ENCODE peak calls at places on chromosomes 2 and 18, in nine cellular contexts. One of them, this sample, is unnamed. For H3K4me1, the result is how much of the 10 kb centered on the place peaks cover.

GRCh38 chr2:240217431-240218301 is 77.2 kb upstream of the OTOS start:
- DNase-seq in pancreas: peak
- DNase-seq in ovary: no peak
- DNase-seq in Peyer's patch: peak
- DNase-seq in neural progenitor cell: no peak
- DNase-seq in right cardiac atrium: no peak
- DNase-seq in naive thymus-derived CD4-positive, alpha-beta T cell: no peak
- DNase-seq in psoas muscle: no peak
- DNase-seq in right lobe of liver: no peak
- DNase-seq in this sample: no peak

GRCh38 chr2:184646177-184646576 is 47.8 kb downstream of the ZNF804A start:
- DNase-seq in pancreas: no peak
- DNase-seq in ovary: no peak
- DNase-seq in Peyer's patch: no peak
- DNase-seq in neural progenitor cell: peak
- DNase-seq in right cardiac atrium: no peak
- DNase-seq in naive thymus-derived CD4-positive, alpha-beta T cell: no peak
- DNase-seq in psoas muscle: no peak
- DNase-seq in right lobe of liver: no peak
- DNase-seq in this sample: no peak

GRCh38 chr18:28062446-28062845 is 114.5 kb downstream of the CDH2 start:
- DNase-seq in pancreas: no peak
- DNase-seq in ovary: no peak
- DNase-seq in Peyer's patch: no peak
- DNase-seq in neural progenitor cell: no peak
- DNase-seq in right cardiac atrium: no peak
- DNase-seq in naive thymus-derived CD4-positive, alpha-beta T cell: no peak
- DNase-seq in psoas muscle: no peak
- DNase-seq in right lobe of liver: no peak
- DNase-seq in this sample: no peak

GRCh38 chr2:3728104-3729054 is 25.0 kb downstream of the DCDC2C start:
- DNase-seq in pancreas: no peak
- DNase-seq in ovary: no peak
- DNase-seq in Peyer's patch: no peak
- DNase-seq in neural progenitor cell: peak
- DNase-seq in right cardiac atrium: peak
- DNase-seq in naive thymus-derived CD4-positive, alpha-beta T cell: peak
- DNase-seq in psoas muscle: no peak
- DNase-seq in right lobe of liver: no peak
- DNase-seq in this sample: no peak

GRCh38 chr2:27085670-27086089 is 892 bp upstream of the KHK start:
- DNase-seq in pancreas: peak
- DNase-seq in ovary: peak
- DNase-seq in Peyer's patch: peak
- DNase-seq in neural progenitor cell: peak
- DNase-seq in right cardiac atrium: peak
- DNase-seq in naive thymus-derived CD4-positive, alpha-beta T cell: peak
- DNase-seq in psoas muscle: peak
- DNase-seq in right lobe of liver: peak
- DNase-seq in this sample: peak

GRCh38 chr2:162838141-162838500 is 446 bp downstream of the KCNH7 start:
- DNase-seq in pancreas: no peak
- DNase-seq in ovary: no peak
- DNase-seq in Peyer's patch: no peak
- DNase-seq in neural progenitor cell: no peak
- DNase-seq in right cardiac atrium: no peak
- DNase-seq in naive thymus-derived CD4-positive, alpha-beta T cell: no peak
- DNase-seq in psoas muscle: no peak
- DNase-seq in right lobe of liver: no peak
- DNase-seq in this sample: peak

GRCh38 chr2:145601306-145601925 is 1081.5 kb upstream of the ZEB2 start:
- DNase-seq in pancreas: no peak
- DNase-seq in ovary: no peak
- DNase-seq in Peyer's patch: no peak
- DNase-seq in neural progenitor cell: no peak
- DNase-seq in right cardiac atrium: no peak
- DNase-seq in naive thymus-derived CD4-positive, alpha-beta T cell: no peak
- DNase-seq in psoas muscle: no peak
- DNase-seq in right lobe of liver: no peak
- DNase-seq in this sample: no peak

GRCh38 chr2:239600650-239601049 is 199.8 kb upstream of the HDAC4 start:
- DNase-seq in pancreas: peak
- DNase-seq in ovary: no peak
- DNase-seq in Peyer's patch: peak
- DNase-seq in neural progenitor cell: no peak
- DNase-seq in right cardiac atrium: no peak
- DNase-seq in naive thymus-derived CD4-positive, alpha-beta T cell: no peak
- DNase-seq in psoas muscle: no peak
- DNase-seq in right lobe of liver: no peak
- DNase-seq in this sample: peak

GRCh38 chr2:74560591-74560990 is 6.1 kb downstream of the DOK1 start:
- DNase-seq in pancreas: no peak
- DNase-seq in ovary: no peak
- DNase-seq in Peyer's patch: no peak
- DNase-seq in neural progenitor cell: no peak
- DNase-seq in right cardiac atrium: no peak
- DNase-seq in naive thymus-derived CD4-positive, alpha-beta T cell: no peak
- DNase-seq in psoas muscle: no peak
- DNase-seq in right lobe of liver: no peak
- DNase-seq in this sample: no peak

GRCh38 chr2:10285578-10286198 is 17.0 kb upstream of the HPCAL1 start:
- DNase-seq in pancreas: peak
- DNase-seq in ovary: no peak
- DNase-seq in Peyer's patch: no peak
- DNase-seq in neural progenitor cell: no peak
- DNase-seq in right cardiac atrium: peak
- DNase-seq in naive thymus-derived CD4-positive, alpha-beta T cell: no peak
- DNase-seq in psoas muscle: peak
- DNase-seq in right lobe of liver: peak
- DNase-seq in this sample: peak

GRCh38 chr2:229431331-229431954 is 160.4 kb upstream of the PID1 start:
- DNase-seq in pancreas: no peak
- DNase-seq in ovary: no peak
- DNase-seq in Peyer's patch: no peak
- DNase-seq in neural progenitor cell: peak
- DNase-seq in right cardiac atrium: no peak
- DNase-seq in naive thymus-derived CD4-positive, alpha-beta T cell: no peak
- DNase-seq in psoas muscle: no peak
- DNase-seq in right lobe of liver: no peak
- DNase-seq in this sample: no peak

GRCh38 chr2:118641711-118642110 is 205.7 kb downstream of the EN1 start:
- DNase-seq in pancreas: no peak
- DNase-seq in ovary: no peak
- DNase-seq in Peyer's patch: no peak
- DNase-seq in neural progenitor cell: no peak
- DNase-seq in right cardiac atrium: no peak
- DNase-seq in naive thymus-derived CD4-positive, alpha-beta T cell: no peak
- DNase-seq in psoas muscle: no peak
- DNase-seq in right lobe of liver: no peak
- DNase-seq in this sample: no peak

GRCh38 chr2:226703501-226703900 is 96.1 kb downstream of the IRS1 start:
- DNase-seq in pancreas: no peak
- DNase-seq in ovary: no peak
- DNase-seq in Peyer's patch: no peak
- DNase-seq in neural progenitor cell: no peak
- DNase-seq in right cardiac atrium: no peak
- DNase-seq in naive thymus-derived CD4-positive, alpha-beta T cell: no peak
- DNase-seq in psoas muscle: no peak
- DNase-seq in right lobe of liver: no peak
- DNase-seq in this sample: no peak

GRCh38 chr2:135245055-135245454 is 193.0 kb downstream of the RAB3GAP1 start:
- DNase-seq in pancreas: no peak
- DNase-seq in ovary: no peak
- DNase-seq in Peyer's patch: no peak
- DNase-seq in neural progenitor cell: no peak
- DNase-seq in right cardiac atrium: no peak
- DNase-seq in naive thymus-derived CD4-positive, alpha-beta T cell: no peak
- DNase-seq in psoas muscle: no peak
- DNase-seq in right lobe of liver: no peak
- DNase-seq in this sample: no peak

GRCh38 chr2:86764661-86765307 is 25.9 kb downstream of the CD8A start:
- DNase-seq in pancreas: no peak
- DNase-seq in ovary: no peak
- DNase-seq in Peyer's patch: no peak
- DNase-seq in neural progenitor cell: peak
- DNase-seq in right cardiac atrium: no peak
- DNase-seq in naive thymus-derived CD4-positive, alpha-beta T cell: peak
- DNase-seq in psoas muscle: no peak
- DNase-seq in right lobe of liver: no peak
- DNase-seq in this sample: no peak

GRCh38 chr2:230925879-230926765 is 1.1 kb upstream of the GPR55 start:
- DNase-seq in pancreas: no peak
- DNase-seq in ovary: no peak
- DNase-seq in Peyer's patch: peak
- DNase-seq in neural progenitor cell: no peak
- DNase-seq in right cardiac atrium: peak
- DNase-seq in naive thymus-derived CD4-positive, alpha-beta T cell: no peak
- DNase-seq in psoas muscle: no peak
- DNase-seq in right lobe of liver: no peak
- DNase-seq in this sample: no peak
- H3K4me3 ChIP-seq in pancreas: no peak
- H3K4me3 ChIP-seq in ovary: no peak
- H3K4me3 ChIP-seq in Peyer's patch: no peak
- H3K4me3 ChIP-seq in neural progenitor cell: no peak
- H3K4me3 ChIP-seq in right cardiac atrium: no peak
- H3K4me3 ChIP-seq in naive thymus-derived CD4-positive, alpha-beta T cell: no peak
- H3K4me3 ChIP-seq in psoas muscle: no peak
- H3K4me3 ChIP-seq in right lobe of liver: no peak
- H3K4me3 ChIP-seq in this sample: no peak

GRCh38 chr2:71469403-71470398 is 16.3 kb downstream of the DYSF start:
- DNase-seq in pancreas: no peak
- DNase-seq in ovary: no peak
- DNase-seq in Peyer's patch: no peak
- DNase-seq in neural progenitor cell: no peak
- DNase-seq in right cardiac atrium: no peak
- DNase-seq in naive thymus-derived CD4-positive, alpha-beta T cell: no peak
- DNase-seq in psoas muscle: peak
- DNase-seq in right lobe of liver: no peak
- DNase-seq in this sample: no peak
- H3K4me1 ChIP-seq in pancreas: under half
- H3K4me1 ChIP-seq in ovary: under half
- H3K4me1 ChIP-seq in Peyer's patch: under half
- H3K4me1 ChIP-seq in neural progenitor cell: under half
- H3K4me1 ChIP-seq in right cardiac atrium: under half
- H3K4me1 ChIP-seq in naive thymus-derived CD4-positive, alpha-beta T cell: under half
- H3K4me1 ChIP-seq in psoas muscle: half or more
- H3K4me1 ChIP-seq in right lobe of liver: under half
- H3K4me1 ChIP-seq in this sample: under half

GRCh38 chr18:9854801-9855676 is 30.7 kb upstream of the TXNDC2 start:
- DNase-seq in pancreas: no peak
- DNase-seq in ovary: peak
- DNase-seq in Peyer's patch: no peak
- DNase-seq in neural progenitor cell: no peak
- DNase-seq in right cardiac atrium: no peak
- DNase-seq in naive thymus-derived CD4-positive, alpha-beta T cell: no peak
- DNase-seq in psoas muscle: no peak
- DNase-seq in right lobe of liver: no peak
- DNase-seq in this sample: no peak
- H3K4me3 ChIP-seq in pancreas: no peak
- H3K4me3 ChIP-seq in ovary: no peak
- H3K4me3 ChIP-seq in Peyer's patch: no peak
- H3K4me3 ChIP-seq in neural progenitor cell: no peak
- H3K4me3 ChIP-seq in right cardiac atrium: no peak
- H3K4me3 ChIP-seq in naive thymus-derived CD4-positive, alpha-beta T cell: no peak
- H3K4me3 ChIP-seq in psoas muscle: no peak
- H3K4me3 ChIP-seq in right lobe of liver: no peak
- H3K4me3 ChIP-seq in this sample: no peak

DNA sequence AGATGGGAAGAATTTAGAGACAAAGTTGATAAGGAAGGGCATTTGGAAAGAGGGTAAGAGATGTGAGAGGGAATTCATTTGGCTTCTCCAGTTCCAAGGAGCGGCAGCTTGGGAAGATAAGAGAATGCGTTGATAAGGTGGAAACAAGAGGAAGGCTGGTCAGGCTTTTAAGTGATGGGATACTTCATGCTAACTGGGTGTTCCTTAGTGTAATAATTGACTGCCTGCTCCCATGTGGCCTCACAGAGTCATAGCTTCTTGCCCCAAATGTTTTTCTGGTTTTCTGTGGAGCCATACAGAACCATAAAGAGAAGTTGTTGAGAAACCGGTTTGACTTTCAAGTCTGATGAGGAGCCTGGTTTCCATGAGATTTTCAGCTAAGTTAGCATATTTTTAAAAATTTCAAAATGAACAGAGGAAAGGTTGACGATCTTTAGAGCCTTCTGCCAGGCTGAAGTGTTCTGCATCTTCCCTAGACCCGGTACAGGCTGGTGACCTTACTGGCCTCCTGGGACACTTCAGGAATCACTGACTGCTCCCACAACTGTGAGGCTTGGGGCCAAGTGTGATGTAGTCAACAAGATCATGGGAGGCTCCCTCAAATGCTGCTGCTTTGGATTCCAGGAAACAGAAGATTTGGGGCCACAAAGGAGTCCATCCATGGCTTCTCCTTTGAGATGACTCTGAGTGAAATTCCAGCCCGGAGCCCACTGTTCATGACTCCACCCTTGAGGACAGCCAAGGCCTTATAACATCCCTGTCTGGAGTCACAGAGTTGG is 97.6 kb upstream of the ZFP36L2 start:
- DNase-seq in pancreas: no peak
- DNase-seq in ovary: peak
- DNase-seq in Peyer's patch: no peak
- DNase-seq in neural progenitor cell: no peak
- DNase-seq in right cardiac atrium: peak
- DNase-seq in naive thymus-derived CD4-positive, alpha-beta T cell: no peak
- DNase-seq in psoas muscle: peak
- DNase-seq in right lobe of liver: no peak
- DNase-seq in this sample: no peak
- H3K4me1 ChIP-seq in pancreas: under half
- H3K4me1 ChIP-seq in ovary: under half
- H3K4me1 ChIP-seq in Peyer's patch: under half
- H3K4me1 ChIP-seq in neural progenitor cell: under half
- H3K4me1 ChIP-seq in right cardiac atrium: under half
- H3K4me1 ChIP-seq in naive thymus-derived CD4-positive, alpha-beta T cell: under half
- H3K4me1 ChIP-seq in psoas muscle: under half
- H3K4me1 ChIP-seq in right lobe of liver: under half
- H3K4me1 ChIP-seq in this sample: under half

GRCh38 chr2:31324000-31324633 is 90.2 kb downstream of the EHD3 start:
- DNase-seq in pancreas: no peak
- DNase-seq in ovary: no peak
- DNase-seq in Peyer's patch: no peak
- DNase-seq in neural progenitor cell: no peak
- DNase-seq in right cardiac atrium: no peak
- DNase-seq in naive thymus-derived CD4-positive, alpha-beta T cell: no peak
- DNase-seq in psoas muscle: no peak
- DNase-seq in right lobe of liver: no peak
- DNase-seq in this sample: no peak
- H3K4me3 ChIP-seq in pancreas: peak
- H3K4me3 ChIP-seq in ovary: no peak
- H3K4me3 ChIP-seq in Peyer's patch: peak
- H3K4me3 ChIP-seq in neural progenitor cell: no peak
- H3K4me3 ChIP-seq in right cardiac atrium: peak
- H3K4me3 ChIP-seq in naive thymus-derived CD4-positive, alpha-beta T cell: peak
- H3K4me3 ChIP-seq in psoas muscle: peak
- H3K4me3 ChIP-seq in right lobe of liver: peak
- H3K4me3 ChIP-seq in this sample: peak